ENCODE peak calls at places on chromosomes 3 and 15, in four cellular contexts. P is cardiac fibroblast; O is effector CD4-positive, alpha-beta T cell; R is NCI-H1105 treated with DMSO at 0.1 percent for 48 hours. J is an unnamed sample.

GRCh38 chr15:29476503-29477080 is 207.0 kb upstream of the NSMCE3 start:
- DNase-seq in O (no peak), P (no peak), R (no peak), J (no peak)

GRCh38 chr3:89375451-89375850 is 268.0 kb downstream of the EPHA3 start:
- DNase-seq in P (no peak), O (no peak), R (peak), J (no peak)

GRCh38 chr3:171967932-171968678 is 71.3 kb upstream of the FNDC3B start:
- DNase-seq in O (no peak), R (no peak), P (peak), J (no peak)

GRCh38 chr3:185052631-185053030 is 100.2 kb downstream of the C3orf70 start:
- DNase-seq in R (no peak), P (no peak), O (no peak), J (no peak)

GRCh38 chr15:63439536-63440264 is 58.1 kb upstream of the CA12 start:
- DNase-seq in R (no peak), P (peak), O (no peak), J (no peak)

GRCh38 chr3:41158947-41159346 is 40.4 kb upstream of the CTNNB1 start:
- DNase-seq in R (no peak), O (no peak), P (peak), J (no peak)

GRCh38 chr3:66744986-66745385 is 244.2 kb upstream of the LRIG1 start:
- DNase-seq in O (no peak), R (no peak), P (peak), J (no peak)

GRCh38 chr15:42101861-42102260 is 7.5 kb upstream of the PLA2G4D start:
- DNase-seq in O (no peak), R (no peak), P (peak), J (no peak)

GRCh38 chr3:194690501-194691372 is 5.1 kb downstream of the FAM43A start:
- DNase-seq in O (no peak), P (peak), R (peak), J (no peak)

GRCh38 chr3:139281512-139282196 is 62.2 kb upstream of the MRPS22 start:
- DNase-seq in O (no peak), R (no peak), P (no peak), J (no peak)

GRCh38 chr3:33883538-33884203 is 85.2 kb downstream of the PDCD6IP start:
- DNase-seq in P (peak), O (peak), R (no peak), J (no peak)

GRCh38 chr15:74531144-74531811 is 9.7 kb upstream of the ARID3B start:
- DNase-seq in O (no peak), R (no peak), P (peak), J (no peak)

GRCh38 chr3:64174328-64174727 is 50.9 kb downstream of the PRICKLE2 start:
- DNase-seq in P (no peak), R (no peak), O (no peak), J (no peak)